ENCODE peak calls at places on chromosomes 2 and 18, in four cellular contexts. U, J, Z and O are unnamed samples.
A peak's percentile ranks its signal among the peaks of the same experiment; 100 is the strongest.

GRCh38 chr2:215773728-215774127 is 239.6 kb downstream of the MREG start:
- DNase-seq in U (no peak), J (no peak), Z (no peak), O (no peak)

GRCh38 chr2:161136696-161137324 is 23.4 kb upstream of the TANK start:
- DNase-seq in U (no peak), J (peak; percentile 74), Z (peak; percentile 87), O (no peak)

GRCh38 chr18:59871711-59872362 is 28.0 kb upstream of the PMAIP1 start:
- DNase-seq in U (no peak), J (no peak), Z (no peak), O (no peak)

GRCh38 chr2:44959855-44960254 is 18.4 kb downstream of the SIX3 start:
- DNase-seq in U (no peak), J (no peak), Z (no peak), O (no peak)

GRCh38 chr2:70520825-70521224 is 32.8 kb downstream of the TGFA start:
- DNase-seq in U (no peak), J (no peak), Z (no peak), O (no peak)

GRCh38 chr2:129006135-129006885 is 687.6 kb upstream of the HS6ST1 start:
- DNase-seq in U (no peak), J (no peak), Z (no peak), O (no peak)

GRCh38 chr2:209368406-209368805 is 55.4 kb upstream of the MAP2 start:
- DNase-seq in U (no peak), J (no peak), Z (no peak), O (no peak)

GRCh38 chr2:9807555-9808305 is 35.5 kb upstream of the TAF1B start:
- DNase-seq in U (no peak), J (no peak), Z (no peak), O (no peak)

GRCh38 chr2:2757764-2758163 is 426.7 kb upstream of the MYT1L start:
- DNase-seq in U (no peak), J (no peak), Z (peak; percentile 7), O (peak; percentile 51)

GRCh38 chr2:23564618-23564967 is 179.6 kb downstream of the KLHL29 start:
- DNase-seq in U (no peak), J (no peak), Z (no peak), O (no peak)

GRCh38 chr2:104120144-104120543 is 733.8 kb upstream of the POU3F3 start:
- DNase-seq in U (no peak), J (no peak), Z (no peak), O (no peak)

GRCh38 chr2:289362-290089 is 1.6 kb upstream of the ALKAL2 start:
- DNase-seq in U (peak; percentile 69), J (no peak), Z (no peak), O (no peak)

GRCh38 chr18:76131738-76132137 is 363.3 kb downstream of the ZNF516 start:
- DNase-seq in U (no peak), J (peak; percentile 58), Z (no peak), O (no peak)

GRCh38 chr18:76126327-76126726 is 368.7 kb downstream of the ZNF516 start:
- DNase-seq in U (no peak), J (no peak), Z (no peak), O (no peak)

GRCh38 chr18:76133873-76134272 is 361.2 kb downstream of the ZNF516 start:
- DNase-seq in U (no peak), J (no peak), Z (no peak), O (no peak)

GRCh38 chr18:76134631-76135030 is 360.4 kb downstream of the ZNF516 start:
- DNase-seq in U (no peak), J (peak; percentile 60), Z (no peak), O (no peak)

GRCh38 chr18:76130845-76131244 is 364.2 kb downstream of the ZNF516 start:
- DNase-seq in U (no peak), J (no peak), Z (no peak), O (no peak)
- TF ChIP-seq SPI1 in U (no peak), J (no peak), Z (no peak), O (no peak)

GRCh38 chr2:207385903-207386302 is 143.9 kb upstream of the CREB1 start:
- DNase-seq in U (no peak), J (no peak), Z (no peak), O (no peak)
- TF ChIP-seq SPI1 in U (no peak), J (no peak), Z (no peak), O (no peak)

GRCh38 chr2:220533485-220533884 is 906.1 kb downstream of the SLC4A3 start:
- DNase-seq in U (no peak), J (no peak), Z (peak; percentile 1), O (no peak)

GRCh38 chr2:220531216-220531615 is 903.8 kb downstream of the SLC4A3 start:
- DNase-seq in U (no peak), J (no peak), Z (no peak), O (no peak)

GRCh38 chr2:220528180-220528579 is 900.8 kb downstream of the SLC4A3 start:
- DNase-seq in U (no peak), J (no peak), Z (no peak), O (no peak)
- TF ChIP-seq SPI1 in U (no peak), J (no peak), Z (no peak), O (no peak)

GRCh38 chr2:27191107-27191829 is 20.6 kb upstream of the ATRAID start:
- DNase-seq in U (peak; percentile 54), J (peak; percentile 72), Z (no peak), O (peak; percentile 46)
- TF ChIP-seq SPI1 in U (no peak), J (no peak), Z (no peak), O (no peak)